ENCODE peak calls at places on chromosomes 11 and 22, in four cellular contexts. K is vagina, O is right cardiac atrium, S is WERI-Rb-1. U is an unnamed sample.

GRCh38 chr11:134670247-134670646 is 258.2 kb upstream of the B3GAT1 start:
- DNase-seq in K (peak), O (no peak), S (no peak), U (no peak)

GRCh38 chr11:13668957-13669521 is 571 bp downstream of the FAR1 start:
- DNase-seq in K (no peak), O (no peak), S (peak), U (no peak)

GRCh38 chr11:77106321-77106720 is 3.7 kb downstream of the OMP start:
- DNase-seq in K (no peak), O (no peak), S (no peak), U (no peak)

GRCh38 chr11:10623797-10624761 is 55.6 kb upstream of the LYVE1 start:
- DNase-seq in K (no peak), O (peak), S (peak), U (no peak)

GRCh38 chr22:29014301-29014700 is 47.3 kb downstream of the C22orf31 start:
- DNase-seq in K (no peak), O (no peak), S (no peak), U (no peak)

GRCh38 chr11:69352715-69353325 is 58.9 kb downstream of the MYEOV start:
- DNase-seq in K (no peak), O (no peak), S (no peak), U (peak)

GRCh38 chr22:40224702-40225101 is 47.0 kb downstream of the TNRC6B start:
- DNase-seq in K (no peak), O (peak), S (no peak), U (no peak)

GRCh38 chr11:36500315-36500721 is 9.8 kb downstream of the TRAF6 start:
- DNase-seq in K (no peak), O (no peak), S (no peak), U (peak)

GRCh38 chr22:28589102-28589501 is 90.5 kb downstream of the TTC28 start:
- DNase-seq in K (no peak), O (no peak), S (no peak), U (no peak)

GRCh38 chr22:24450600-24450999 is 23.2 kb downstream of the ADORA2A start:
- DNase-seq in K (no peak), O (peak), S (peak), U (no peak)

GRCh38 chr11:16912607-16913006 is 101.6 kb downstream of the PLEKHA7 start:
- DNase-seq in K (no peak), O (no peak), S (no peak), U (no peak)

GRCh38 chr11:113436672-113437252 is 38.4 kb downstream of the DRD2 start:
- DNase-seq in K (no peak), O (no peak), S (peak), U (no peak)

GRCh38 chr11:125773516-125773915 is 5.1 kb downstream of the PATE2 start:
- DNase-seq in K (no peak), O (no peak), S (no peak), U (no peak)
- H3K27ac ChIP-seq in K (no peak), O (no peak), S (no peak), U (no peak)

DNA sequence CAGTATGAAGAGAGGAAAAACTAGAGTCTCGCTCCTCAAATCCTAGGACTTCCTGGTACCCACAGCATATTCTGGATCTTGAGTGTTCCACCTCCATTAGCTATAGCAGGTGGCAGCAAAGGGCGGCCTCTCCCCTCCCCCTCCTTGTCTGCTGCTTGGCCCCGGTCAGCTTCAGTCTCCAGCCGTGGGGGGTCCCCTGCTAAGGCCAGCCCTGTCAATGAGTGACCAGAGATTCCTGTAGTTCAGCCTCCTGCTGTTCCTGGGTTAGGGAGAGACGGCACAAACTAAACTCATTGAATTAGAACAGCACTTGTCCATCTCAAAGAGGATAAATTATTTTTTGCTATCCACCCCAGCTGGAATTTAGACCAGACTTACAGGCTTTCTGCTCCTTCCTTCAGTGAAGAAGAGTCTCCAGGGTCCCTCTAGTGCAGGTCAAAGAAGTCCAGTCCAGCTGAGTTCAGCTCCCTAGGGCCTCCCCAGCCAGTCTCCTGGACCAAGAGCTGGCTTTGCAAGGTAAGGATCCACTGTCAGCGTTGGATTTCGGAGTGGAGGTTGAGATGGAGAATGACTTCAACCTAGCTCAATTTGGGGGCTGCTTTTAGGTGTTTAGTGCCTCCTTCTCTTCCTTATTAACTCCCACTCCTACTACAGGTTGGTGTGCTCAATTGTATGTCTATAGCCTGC is 1.1 kb upstream of the PHLDB1 start:
- DNase-seq in K (no peak), O (peak), S (peak), U (no peak)
- H3K27ac ChIP-seq in K (peak), O (peak), S (no peak), U (no peak)

GRCh38 chr11:8777907-8778767 is 95.5 kb downstream of the RPL27A start:
- DNase-seq in K (no peak), O (peak), S (no peak), U (no peak)

GRCh38 chr11:8776209-8776608 is 93.6 kb downstream of the RPL27A start:
- DNase-seq in K (no peak), O (no peak), S (no peak), U (no peak)

GRCh38 chr11:8775341-8776133 is 92.9 kb downstream of the RPL27A start:
- DNase-seq in K (no peak), O (no peak), S (peak), U (no peak)

GRCh38 chr11:8779732-8780131 is 97.1 kb downstream of the RPL27A start:
- DNase-seq in K (no peak), O (no peak), S (no peak), U (no peak)

DNA sequence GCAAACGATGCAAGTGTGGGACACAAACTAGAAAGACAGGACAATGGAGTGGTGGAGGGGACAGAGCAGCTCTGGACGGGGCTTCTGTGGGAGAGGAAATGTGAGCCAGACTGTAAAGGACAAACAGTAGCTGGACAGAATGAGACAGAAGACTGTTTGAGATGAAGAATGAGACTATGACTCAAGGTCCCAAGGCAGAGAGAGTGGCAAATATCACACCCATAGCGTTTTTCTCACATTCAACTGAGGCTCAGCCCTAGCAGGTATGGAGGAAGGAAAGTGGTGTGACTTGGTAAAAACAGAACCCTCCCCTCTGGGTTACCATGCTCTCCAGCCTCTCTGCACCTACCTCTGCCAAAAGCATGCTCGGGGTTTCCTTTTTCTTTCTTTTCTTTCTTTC is 96.5 kb downstream of the RPL27A start:
- DNase-seq in K (no peak), O (no peak), S (no peak), U (no peak)
- H3K27ac ChIP-seq in K (peak), O (peak), S (no peak), U (no peak)

GRCh38 chr11:73270089-73270854 is 1.9 kb upstream of the P2RY6 start:
- DNase-seq in K (no peak), O (no peak), S (no peak), U (no peak)

GRCh38 chr11:73273246-73273890 is 1.2 kb downstream of the P2RY6 start:
- DNase-seq in K (no peak), O (no peak), S (no peak), U (no peak)

GRCh38 chr11:73270855-73271477 is 1.2 kb upstream of the P2RY6 start:
- DNase-seq in K (no peak), O (no peak), S (no peak), U (no peak)

GRCh38 chr11:73272680-73273038 is 521 bp downstream of the P2RY6 start:
- DNase-seq in K (no peak), O (no peak), S (no peak), U (no peak)

DNA sequence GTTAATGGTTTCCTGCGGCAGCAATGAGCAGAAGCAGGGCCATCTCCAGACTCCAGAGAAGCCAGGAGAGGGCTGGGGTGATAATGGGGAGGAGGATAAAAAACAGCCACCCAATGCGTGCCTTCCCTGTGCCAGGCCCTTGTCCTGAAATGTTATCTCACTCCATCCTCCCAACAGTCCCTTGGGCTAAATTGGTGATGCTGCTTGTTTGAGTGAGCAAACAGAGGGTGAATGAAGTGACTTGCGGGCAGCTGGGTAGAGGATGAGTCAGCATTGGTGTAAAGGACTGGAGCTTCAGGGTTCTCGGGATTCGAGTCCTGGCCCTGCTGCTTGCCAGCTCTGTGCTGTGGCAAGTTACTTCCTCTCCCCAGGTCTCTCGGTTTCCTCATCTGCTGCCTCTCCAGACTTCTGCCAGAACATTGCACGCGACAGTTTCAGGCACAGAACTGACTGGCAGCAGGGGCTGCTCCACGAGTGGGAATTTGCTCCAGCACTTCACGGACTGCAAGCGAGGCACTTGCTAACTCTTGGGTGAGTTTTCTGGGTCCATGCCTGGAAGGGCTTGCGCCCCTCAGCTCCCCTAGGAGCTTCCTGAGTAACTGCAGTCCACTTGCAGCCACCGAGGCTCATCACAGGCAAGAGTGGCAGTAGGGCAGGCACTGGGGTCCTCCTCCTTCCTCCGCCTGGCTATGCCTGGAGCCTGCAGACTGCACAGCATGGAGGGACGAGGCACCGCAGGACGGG is at the start of gene P2RY6:
- DNase-seq in K (no peak), O (no peak), S (no peak), U (peak)
- H3K27ac ChIP-seq in K (no peak), O (no peak), S (no peak), U (peak)

GRCh38 chr22:38248280-38248679 is 24.5 kb downstream of the TMEM184B start:
- DNase-seq in K (no peak), O (no peak), S (no peak), U (no peak)
- H3K27ac ChIP-seq in K (no peak), O (no peak), S (no peak), U (no peak)

U was measured in trophoblast cell.